ENCODE peak calls at places on chromosomes 16 and 17, in seven cellular contexts. O, V, D, S, C, F and N are unnamed samples.

GRCh38 chr17:15279011-15279477 is 13.9 kb upstream of the PMP22 start:
- DNase-seq in O (no peak), V (peak), D (no peak), S (no peak), C (no peak), F (no peak), N (no peak)

GRCh38 chr16:47617732-47618131 is 156.6 kb downstream of the PHKB start:
- DNase-seq in O (no peak), V (no peak), D (peak), S (no peak), C (no peak), F (no peak), N (no peak)

GRCh38 chr17:64259922-64260321 is 3.1 kb downstream of the TEX2 start:
- DNase-seq in O (no peak), V (no peak), D (no peak), S (no peak), C (no peak), F (no peak), N (no peak)

GRCh38 chr17:18981642-18982424 is 22.7 kb downstream of the FAM83G start:
- DNase-seq in O (no peak), V (peak), D (peak), S (no peak), C (no peak), F (no peak), N (no peak)

GRCh38 chr16:83779881-83780280 is 27.9 kb upstream of the HSBP1 start:
- DNase-seq in O (no peak), V (peak), D (no peak), S (no peak), C (no peak), F (no peak), N (no peak)

GRCh38 chr17:53032861-53033271 is 789.9 kb upstream of the KIF2B start:
- DNase-seq in O (no peak), V (no peak), D (peak), S (no peak), C (no peak), F (no peak), N (no peak)

GRCh38 chr17:72778161-72779151 is 314.0 kb downstream of the SLC39A11 start:
- DNase-seq in O (no peak), V (no peak), D (no peak), S (no peak), C (no peak), F (no peak), N (no peak)

GRCh38 chr17:962650-963049 is 16.9 kb downstream of the NXN start:
- DNase-seq in O (no peak), V (no peak), D (no peak), S (no peak), C (no peak), F (no peak), N (no peak)

GRCh38 chr16:57822018-57822553 is 19.8 kb upstream of the KIFC3 start:
- DNase-seq in O (peak), V (no peak), D (no peak), S (no peak), C (no peak), F (no peak), N (no peak)

GRCh38 chr17:80761421-80761871 is 216.8 kb downstream of the RPTOR start:
- DNase-seq in O (no peak), V (no peak), D (peak), S (no peak), C (no peak), F (no peak), N (no peak)

GRCh38 chr16:88500255-88500661 is 47.2 kb downstream of the ZFPM1 start:
- DNase-seq in O (no peak), V (no peak), D (no peak), S (peak), C (peak), F (no peak), N (no peak)

GRCh38 chr16:88497561-88498420 is 44.7 kb downstream of the ZFPM1 start:
- DNase-seq in O (no peak), V (no peak), D (no peak), S (no peak), C (no peak), F (no peak), N (no peak)

GRCh38 chr16:88498576-88499208 is 45.6 kb downstream of the ZFPM1 start:
- DNase-seq in O (no peak), V (no peak), D (no peak), S (no peak), C (no peak), F (no peak), N (no peak)

GRCh38 chr16:88499836-88500251 is 46.8 kb downstream of the ZFPM1 start:
- DNase-seq in O (no peak), V (no peak), D (no peak), S (no peak), C (no peak), F (no peak), N (no peak)

DNA sequence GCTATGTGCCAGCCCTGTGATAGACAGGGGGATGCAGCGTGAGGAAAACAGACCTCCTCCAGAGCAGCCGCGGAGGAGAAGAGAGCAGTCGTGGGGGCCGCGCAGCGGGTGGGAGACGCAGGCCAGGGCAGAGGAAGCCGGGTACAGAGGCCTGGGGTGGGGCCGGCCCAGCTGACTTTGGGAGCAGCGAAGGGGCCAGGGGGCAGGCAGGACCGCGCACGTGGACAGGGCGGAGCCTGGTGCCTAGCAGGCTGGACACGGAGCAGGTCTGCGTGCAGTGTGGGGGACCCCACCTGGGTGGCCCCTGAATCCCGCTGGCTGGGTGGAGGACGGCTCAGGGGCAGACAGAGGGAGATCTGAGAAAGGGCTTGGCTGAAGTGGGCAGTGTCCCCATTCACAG is 46.2 kb downstream of the ZFPM1 start:
- DNase-seq in O (no peak), V (no peak), D (no peak), S (no peak), C (no peak), F (no peak), N (no peak)
- H3K4me3 ChIP-seq in O (no peak), V (no peak), D (no peak), S (peak), C (no peak), F (no peak), N (no peak)

GRCh38 chr16:85209526-85210121 is 97.4 kb upstream of the CIBAR2 start:
- DNase-seq in O (peak), V (no peak), D (no peak), S (peak), C (peak), F (no peak), N (no peak)
- TF ChIP-seq CTCF in O (no peak), V (no peak), D (peak), S (peak), C (no peak), F (no peak), N (no peak)

GRCh38 chr16:30004811-30005242 is 6.0 kb downstream of the DOC2A start:
- DNase-seq in O (no peak), V (no peak), D (no peak), S (no peak), C (no peak), F (no peak), N (no peak)
- H3K4me3 ChIP-seq in O (no peak), V (no peak), D (no peak), S (no peak), C (no peak), F (no peak), N (no peak)

GRCh38 chr16:28136751-28137434 is 73.4 kb upstream of the GSG1L start:
- DNase-seq in O (no peak), V (no peak), D (no peak), S (no peak), C (no peak), F (no peak), N (no peak)

GRCh38 chr16:28139530-28139929 is 72.2 kb downstream of the XPO6 start:
- DNase-seq in O (no peak), V (no peak), D (no peak), S (no peak), C (no peak), F (no peak), N (no peak)

GRCh38 chr16:28146536-28146935 is 65.2 kb downstream of the XPO6 start:
- DNase-seq in O (no peak), V (no peak), D (no peak), S (no peak), C (no peak), F (no peak), N (no peak)

DNA sequence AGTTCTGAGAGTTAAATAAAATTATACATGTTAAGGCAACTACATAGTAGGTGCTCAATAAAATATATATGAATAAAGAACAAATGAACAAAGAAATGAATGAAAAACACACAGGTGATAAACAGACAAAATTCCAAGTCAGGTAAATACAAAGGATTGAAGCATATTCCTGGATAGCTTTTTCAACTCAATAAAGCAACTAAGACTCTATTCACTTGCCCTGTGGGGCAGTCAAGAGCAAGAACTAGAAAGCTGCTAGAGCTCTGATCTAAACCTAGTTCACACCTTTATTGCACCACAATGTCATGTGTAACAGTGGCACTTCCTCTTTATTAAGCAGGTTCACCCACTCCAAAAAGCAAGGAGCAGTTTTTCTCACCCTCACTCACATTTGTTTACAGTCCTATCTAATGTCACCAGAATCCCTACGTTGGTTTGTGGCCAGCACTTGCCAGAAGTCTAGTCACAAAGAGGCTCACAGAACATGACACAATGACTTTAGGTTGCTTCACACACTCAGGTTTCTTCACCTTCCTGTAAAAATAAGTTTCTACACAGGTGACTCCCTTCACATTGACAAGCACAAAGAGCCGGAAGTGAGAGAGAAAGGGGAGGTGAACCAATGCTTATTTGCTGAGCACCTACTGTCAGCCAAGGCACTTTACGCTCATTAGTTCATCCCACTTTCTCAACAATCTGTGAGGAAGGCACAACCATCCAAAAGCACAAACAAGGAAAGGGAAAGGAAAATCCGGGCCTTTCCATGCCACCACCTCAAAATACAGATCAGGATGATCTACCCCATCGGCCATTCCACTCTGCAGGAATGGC is 70.8 kb downstream of the XPO6 start:
- DNase-seq in O (no peak), V (no peak), D (no peak), S (no peak), C (no peak), F (no peak), N (peak)
- TF ChIP-seq CTCF in O (no peak), V (no peak), D (no peak), S (no peak), C (no peak), F (no peak), N (peak)

DNA sequence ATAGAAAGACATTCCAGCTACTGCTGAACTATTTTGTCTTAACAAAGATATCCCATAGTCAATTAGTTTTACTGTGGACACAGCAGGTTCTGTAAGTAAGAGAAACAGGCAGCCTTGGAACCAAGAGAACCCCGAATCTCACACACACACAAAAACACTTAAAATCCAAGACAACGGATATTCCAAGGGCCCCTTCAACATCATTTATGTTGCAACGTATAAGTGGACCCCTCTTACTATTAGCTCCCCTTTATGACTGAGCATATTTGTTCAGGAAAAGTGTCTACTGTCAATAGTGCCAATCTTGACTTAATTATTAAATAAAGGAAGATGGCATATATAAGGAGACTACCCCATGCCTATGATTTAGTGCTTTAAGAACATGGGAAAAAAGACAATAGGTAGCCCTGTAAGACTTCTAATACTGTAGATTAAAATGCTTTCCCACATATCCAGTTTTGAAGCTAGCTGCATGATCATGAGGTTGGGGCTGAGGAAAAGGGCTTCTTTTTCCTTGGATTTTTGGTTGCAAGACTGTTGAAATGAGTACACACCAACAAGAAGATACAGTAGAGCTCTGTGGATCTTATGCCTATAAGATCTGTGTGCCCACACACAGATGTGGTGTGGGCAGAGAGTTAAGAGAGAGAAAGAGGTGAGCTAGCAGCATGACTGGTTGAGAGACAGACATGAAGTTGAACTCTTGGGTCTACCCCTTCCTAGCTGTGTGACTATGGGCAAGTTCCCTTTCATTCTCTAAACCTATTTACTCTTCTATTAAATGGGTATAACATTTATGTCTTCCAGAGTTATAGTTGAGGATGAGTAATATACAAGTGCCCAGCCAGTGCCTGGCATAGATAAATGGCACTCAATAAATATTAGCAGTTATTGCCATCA is 3.0 kb downstream of the MMD start:
- DNase-seq in O (no peak), V (no peak), D (no peak), S (no peak), C (no peak), F (no peak), N (no peak)
- H3K4me3 ChIP-seq in O (no peak), V (no peak), D (no peak), S (no peak), C (no peak), F (no peak), N (no peak)